ENCODE peak calls at places on chromosomes 6 and 20, in six cellular contexts. Y is IMR-90, Q is fibroblast of lung, M is cardiac fibroblast, V is uterus, O is stomach. R is an unnamed sample.
A peak's percentile ranks its signal among the peaks of the same experiment; 100 is the strongest.

GRCh38 chr6:32844839-32845372 is 1.1 kb upstream of the PSMB8 start:
- DNase-seq in Y (no peak), Q (no peak), M (no peak), V (no peak), O (no peak), R (no peak)

GRCh38 chr6:107064579-107065065 is 36.6 kb downstream of the MTRES1 start:
- DNase-seq in Y (peak; percentile 82), Q (peak; percentile 83), M (peak; percentile 78), V (no peak), O (peak; percentile 74), R (peak; percentile 79)

GRCh38 chr6:111944541-111944940 is 71.3 kb upstream of the FYN start:
- DNase-seq in Y (no peak), Q (peak; percentile 55), M (peak; percentile 55), V (no peak), O (no peak), R (peak; percentile 62)

GRCh38 chr20:58693226-58694006 is 816 bp downstream of the NPEPL1 start:
- DNase-seq in Y (no peak), Q (no peak), M (no peak), V (no peak), O (peak; percentile 26), R (no peak)

GRCh38 chr20:1283522-1284210 is 17.6 kb downstream of the SNPH start:
- DNase-seq in Y (peak; percentile 30), Q (peak; percentile 24), M (no peak), V (no peak), O (no peak), R (no peak)

GRCh38 chr20:63829943-63830820 is 882 bp downstream of the ZBTB46 start:
- DNase-seq in Y (peak; percentile 36), Q (peak; percentile 31), M (no peak), V (peak; percentile 37), O (no peak), R (no peak)

GRCh38 chr6:113329942-113330897 is 526.9 kb upstream of the MARCKS start:
- DNase-seq in Y (no peak), Q (no peak), M (no peak), V (no peak), O (no peak), R (no peak)

GRCh38 chr6:101666256-101666655 is 272.7 kb downstream of the GRIK2 start:
- DNase-seq in Y (peak; percentile 80), Q (peak; percentile 3), M (peak; percentile 63), V (no peak), O (peak; percentile 54), R (peak; percentile 45)

GRCh38 chr6:147170269-147170668 is 33.9 kb upstream of the STXBP5 start:
- DNase-seq in Y (peak; percentile 95), Q (peak; percentile 94), M (peak; percentile 97), V (no peak), O (no peak), R (peak; percentile 95)

GRCh38 chr6:132122176-132122575 is 171.0 kb upstream of the CCN2 start:
- DNase-seq in Y (no peak), Q (no peak), M (no peak), V (no peak), O (no peak), R (no peak)

GRCh38 chr20:1336699-1337387 is 7.9 kb upstream of the SDCBP2 start:
- DNase-seq in Y (no peak), Q (no peak), M (peak; percentile 65), V (peak; percentile 78), O (peak; percentile 82), R (peak; percentile 84)

GRCh38 chr6:4055420-4056041 is 23.4 kb downstream of the FAM217A start:
- DNase-seq in Y (peak; percentile 89), Q (peak; percentile 88), M (peak; percentile 89), V (no peak), O (peak; percentile 45), R (peak; percentile 82)

GRCh38 chr6:40056865-40057264 is 122.6 kb upstream of the MOCS1 start:
- DNase-seq in Y (no peak), Q (no peak), M (no peak), V (no peak), O (no peak), R (no peak)

GRCh38 chr6:163780993-163781392 is 366.5 kb downstream of the QKI start:
- DNase-seq in Y (peak; percentile 11), Q (peak; percentile 23), M (no peak), V (no peak), O (no peak), R (no peak)

GRCh38 chr20:30811896-30812671 is 445.4 kb upstream of the DEFB115 start:
- DNase-seq in Y (peak; percentile 49), Q (peak; percentile 49), M (peak; percentile 25), V (no peak), O (no peak), R (peak; percentile 49)

GRCh38 chr6:111549744-111550143 is 55.9 kb downstream of the TRAF3IP2 start:
- DNase-seq in Y (no peak), Q (no peak), M (no peak), V (no peak), O (no peak), R (no peak)

GRCh38 chr20:63497946-63498935 is 642 bp downstream of the EEF1A2 start:
- DNase-seq in Y (peak; percentile 36), Q (peak; percentile 17), M (peak; percentile 46), V (no peak), O (peak; percentile 61), R (no peak)

GRCh38 chr20:63854766-63855362 is 6.4 kb upstream of the ABHD16B start:
- DNase-seq in Y (no peak), Q (no peak), M (no peak), V (peak; percentile 34), O (no peak), R (no peak)

GRCh38 chr6:143734641-143735063 is 56.9 kb downstream of the PHACTR2 start:
- DNase-seq in Y (no peak), Q (no peak), M (peak; percentile 5), V (no peak), O (no peak), R (no peak)

GRCh38 chr6:151763938-151764680 is 43.4 kb upstream of the ESR1 start:
- DNase-seq in Y (peak; percentile 73), Q (peak; percentile 82), M (peak; percentile 96), V (peak; percentile 94), O (peak; percentile 94), R (peak; percentile 93)

GRCh38 chr6:43923376-43924221 is 153.6 kb downstream of the VEGFA start:
- DNase-seq in Y (peak; percentile 56), Q (peak; percentile 59), M (peak; percentile 64), V (no peak), O (no peak), R (no peak)

GRCh38 chr6:70151616-70152015 is 151.3 kb downstream of the COL9A1 start:
- DNase-seq in Y (no peak), Q (no peak), M (peak; percentile 38), V (no peak), O (no peak), R (no peak)

GRCh38 chr6:87848616-87849015 is 146.6 kb upstream of the AKIRIN2 start:
- DNase-seq in Y (no peak), Q (no peak), M (peak; percentile 42), V (no peak), O (peak; percentile 36), R (peak; percentile 33)

GRCh38 chr6:101537917-101538316 is 144.4 kb downstream of the GRIK2 start:
- DNase-seq in Y (peak; percentile 40), Q (peak; percentile 14), M (no peak), V (no peak), O (no peak), R (peak; percentile 9)

GRCh38 chr20:29085625-29086024 is 2171.8 kb upstream of the DEFB115 start:
- DNase-seq in Y (no peak), Q (no peak), M (no peak), V (no peak), O (no peak), R (no peak)

GRCh38 chr6:4460595-4461475 is 315.4 kb upstream of the CDYL start:
- DNase-seq in Y (peak; percentile 44), Q (peak; percentile 70), M (peak; percentile 72), V (peak; percentile 70), O (peak; percentile 29), R (peak; percentile 78)

GRCh38 chr20:31685853-31686641 is 36.6 kb downstream of the BCL2L1 start:
- DNase-seq in Y (no peak), Q (no peak), M (no peak), V (no peak), O (no peak), R (no peak)

GRCh38 chr20:35895476-35895875 is 58.8 kb downstream of the SCAND1 start:
- DNase-seq in Y (no peak), Q (no peak), M (no peak), V (no peak), O (no peak), R (no peak)

GRCh38 chr20:35901678-35902544 is 52.4 kb downstream of the SCAND1 start:
- DNase-seq in Y (peak; percentile 97), Q (peak; percentile 90), M (peak; percentile 91), V (no peak), O (no peak), R (peak; percentile 85)

GRCh38 chr20:35902545-35902941 is 51.8 kb downstream of the SCAND1 start:
- DNase-seq in Y (no peak), Q (no peak), M (no peak), V (no peak), O (no peak), R (peak; percentile 18)

GRCh38 chr20:35903843-35904242 is 50.5 kb downstream of the SCAND1 start:
- DNase-seq in Y (no peak), Q (no peak), M (no peak), V (no peak), O (no peak), R (no peak)

GRCh38 chr20:35899064-35899463 is 55.2 kb downstream of the SCAND1 start:
- DNase-seq in Y (peak; percentile 76), Q (no peak), M (no peak), V (no peak), O (no peak), R (no peak)
- TF ChIP-seq CTCF in Y (no peak), Q (no peak), M (no peak), V (no peak), O (no peak), R (no peak)

GRCh38 chr6:108164537-108164814 is 1.3 kb upstream of the NR2E1 start:
- DNase-seq in Y (no peak), Q (no peak), M (no peak), V (no peak), O (no peak), R (no peak)
- H3K4me3 ChIP-seq in Y (no peak overlapping the region), Q (no peak overlapping the region), M (no peak overlapping the region), V (no peak overlapping the region), O (peak overlapping the region; percentile 20), R (no peak overlapping the region)

GRCh38 chr6:80543598-80544181 is 437.2 kb downstream of the BCKDHB start:
- DNase-seq in Y (peak; percentile 90), Q (peak; percentile 39), M (peak; percentile 91), V (no peak), O (no peak), R (peak; percentile 71)
- TF ChIP-seq CTCF in Y (no peak), Q (peak; percentile 3), M (peak; percentile 35), V (no peak), O (no peak), R (peak; percentile 14)

GRCh38 chr6:15253107-15254073 is 7.5 kb downstream of the JARID2 start:
- DNase-seq in Y (no peak), Q (no peak), M (no peak), V (no peak), O (no peak), R (no peak)

GRCh38 chr6:15256538-15257222 is 10.8 kb downstream of the JARID2 start:
- DNase-seq in Y (no peak), Q (no peak), M (no peak), V (no peak), O (no peak), R (no peak)

GRCh38 chr6:15255481-15256414 is 9.9 kb downstream of the JARID2 start:
- DNase-seq in Y (no peak), Q (no peak), M (no peak), V (no peak), O (no peak), R (no peak)

GRCh38 chr6:15252205-15252604 is 6.3 kb downstream of the JARID2 start:
- DNase-seq in Y (no peak), Q (no peak), M (no peak), V (no peak), O (no peak), R (no peak)

GRCh38 chr6:15254074-15254975 is 8.5 kb downstream of the JARID2 start:
- DNase-seq in Y (no peak), Q (peak; percentile 33), M (peak; percentile 71), V (no peak), O (peak; percentile 47), R (peak; percentile 42)
- H3K4me3 ChIP-seq in Y (no peak overlapping the region), Q (no peak overlapping the region), M (no peak overlapping the region), V (no peak overlapping the region), O (no peak overlapping the region), R (no peak overlapping the region)